ENCODE peak calls at places on chromosomes 3 and 15, in ten cellular contexts. C is Peyer's patch, A is brain microvascular endothelial cell, F is body of pancreas, Y is fibroblast of lung, O is neural crest cell, I is stomach, J is thoracic aorta, B is GM06990, M is astrocyte of the spinal cord. P is an unnamed sample.
A peak's percentile ranks its signal among the peaks of the same experiment; 100 is the strongest.

GRCh38 chr3:131702156-131702555 is 199.4 kb upstream of the MRPL3 start:
- DNase-seq in M (peak; percentile 43), B (no peak), I (no peak), Y (peak; percentile 42), O (no peak), F (no peak), J (no peak), A (no peak), C (no peak), P (peak; percentile 52)

GRCh38 chr3:62049033-62049432 is 324.3 kb downstream of the FEZF2 start:
- DNase-seq in F (no peak), Y (peak; percentile 75), C (no peak), B (no peak), J (no peak), O (no peak), A (peak; percentile 5), M (peak; percentile 49), I (no peak), P (no peak)

GRCh38 chr3:119413603-119414280 is 49.7 kb downstream of the TMEM39A start:
- DNase-seq in I (no peak), J (no peak), C (no peak), Y (no peak), F (no peak), A (no peak), B (no peak), M (no peak), O (no peak), P (no peak)

GRCh38 chr3:188174309-188175044 is 20.5 kb downstream of the LPP start:
- DNase-seq in M (no peak), I (no peak), F (no peak), B (no peak), Y (no peak), J (no peak), O (no peak), A (no peak), C (no peak), P (no peak)

GRCh38 chr3:196192036-196193001 is 18.9 kb downstream of the ZDHHC19 start:
- DNase-seq in C (peak; percentile 68), J (no peak), Y (no peak), B (peak; percentile 85), M (no peak), A (no peak), I (peak; percentile 72), O (no peak), F (no peak), P (no peak)

GRCh38 chr3:71369733-71370391 is 213.7 kb downstream of the FOXP1 start:
- DNase-seq in C (no peak), I (no peak), B (no peak), O (no peak), F (no peak), M (peak; percentile 69), J (no peak), A (no peak), Y (peak; percentile 70), P (no peak)

GRCh38 chr3:141796436-141797166 is 33.4 kb downstream of the GRK7 start:
- DNase-seq in M (peak; percentile 73), B (peak; percentile 70), I (no peak), A (no peak), C (no peak), F (no peak), J (no peak), O (no peak), Y (peak; percentile 85), P (no peak)

GRCh38 chr3:126344380-126345041 is 12.7 kb downstream of the KLF15 start:
- DNase-seq in F (no peak), J (no peak), C (peak; percentile 37), M (no peak), Y (no peak), B (no peak), I (peak; percentile 18), A (no peak), O (no peak), P (no peak)

GRCh38 chr15:69451951-69452701 is 492 bp upstream of the RPLP1 start:
- DNase-seq in A (peak; percentile 22), J (no peak), M (no peak), O (no peak), B (no peak), F (no peak), I (no peak), Y (peak; percentile 57), C (no peak), P (peak; percentile 30)

GRCh38 chr15:56052389-56053045 is 59.1 kb upstream of the NEDD4 start:
- DNase-seq in A (no peak), M (peak; percentile 63), B (peak; percentile 3), O (no peak), F (no peak), C (no peak), Y (peak; percentile 53), J (no peak), I (no peak), P (peak; percentile 57)

GRCh38 chr3:69838696-69839515 is 99.6 kb downstream of the MITF start:
- DNase-seq in M (no peak), Y (peak; percentile 38), F (no peak), J (no peak), B (no peak), I (no peak), O (no peak), C (no peak), A (peak; percentile 5), P (no peak)

GRCh38 chr3:73808862-73809509 is 184.2 kb upstream of the PDZRN3 start:
- DNase-seq in O (no peak), F (no peak), C (no peak), J (no peak), Y (peak; percentile 41), I (peak; percentile 25), B (no peak), M (no peak), A (no peak), P (no peak)

GRCh38 chr3:161291191-161291901 is 70.2 kb downstream of the NMD3 start:
- DNase-seq in J (no peak), B (no peak), O (no peak), A (no peak), F (peak; percentile 56), Y (no peak), C (no peak), I (peak; percentile 54), M (no peak), P (no peak)

GRCh38 chr3:117688583-117688982 is 979.0 kb downstream of the TUSC7 start:
- DNase-seq in M (no peak), A (no peak), I (peak; percentile 35), B (no peak), C (no peak), J (no peak), F (no peak), Y (no peak), O (no peak), P (no peak)

GRCh38 chr15:45635763-45636292 is 999 bp downstream of the SQOR start:
- DNase-seq in O (no peak), A (no peak), M (no peak), F (no peak), C (no peak), Y (no peak), B (no peak), J (no peak), I (no peak), P (no peak)

GRCh38 chr3:177361042-177361938 is 164.0 kb upstream of the TBL1XR1 start:
- DNase-seq in M (no peak), C (no peak), J (no peak), B (peak; percentile 60), Y (no peak), I (no peak), F (no peak), A (no peak), O (no peak), P (no peak)

GRCh38 chr3:56291244-56291680 is 177.0 kb downstream of the ERC2 start:
- DNase-seq in I (no peak), C (no peak), O (no peak), M (peak; percentile 96), F (no peak), Y (peak; percentile 99), A (peak; percentile 76), B (no peak), J (no peak), P (no peak)

GRCh38 chr3:136802481-136802996 is 16.4 kb upstream of the SLC35G2 start:
- DNase-seq in Y (peak; percentile 52), J (no peak), A (peak; percentile 30), C (no peak), M (peak; percentile 42), F (no peak), O (peak; percentile 16), I (no peak), B (peak; percentile 19), P (no peak)

GRCh38 chr3:136811701-136812100 is 7.2 kb upstream of the SLC35G2 start:
- DNase-seq in A (no peak), M (no peak), I (no peak), Y (no peak), B (no peak), C (no peak), O (no peak), F (no peak), J (no peak), P (no peak)

GRCh38 chr3:136804164-136804563 is 14.8 kb upstream of the SLC35G2 start:
- DNase-seq in C (no peak), F (no peak), M (no peak), I (no peak), O (no peak), J (no peak), A (no peak), Y (no peak), B (no peak), P (no peak)

GRCh38 chr3:136804813-136805212 is 14.1 kb upstream of the SLC35G2 start:
- DNase-seq in Y (no peak), C (no peak), F (peak; percentile 60), A (no peak), O (no peak), J (no peak), M (no peak), I (no peak), B (no peak), P (no peak)

GRCh38 chr3:136805795-136806194 is 13.1 kb upstream of the SLC35G2 start:
- DNase-seq in O (no peak), B (no peak), I (no peak), M (no peak), C (no peak), Y (no peak), F (no peak), J (no peak), A (no peak), P (no peak)
- TF ChIP-seq CTCF in O (no peak), B (no peak), I (no peak), M (no peak), C (no peak), Y (no peak), F (no peak), J (no peak), A (no peak), P (no peak)

GRCh38 chr3:52068055-52068704 is 11.8 kb upstream of the DUSP7 start:
- DNase-seq in C (no peak), O (no peak), I (no peak), Y (peak; percentile 43), F (no peak), M (peak; percentile 34), J (no peak), A (no peak), B (no peak), P (no peak)
- TF ChIP-seq CTCF in C (no peak), O (no peak), I (no peak), Y (no peak), F (no peak), M (no peak), J (no peak), A (peak; percentile 13), B (no peak), P (no peak)

GRCh38 chr3:114179575-114179974 is 723 bp upstream of the DRD3 start:
- DNase-seq in B (no peak), F (no peak), O (no peak), A (peak; percentile 49), M (peak; percentile 24), Y (peak; percentile 46), J (no peak), C (no peak), I (no peak), P (peak; percentile 46)
- TF ChIP-seq CTCF in B (peak; percentile 56), F (peak; percentile 3), O (peak; percentile 46), A (peak; percentile 62), M (peak; percentile 46), Y (peak; percentile 33), J (no peak), C (peak; percentile 16), I (no peak), P (peak; percentile 69)

GRCh38 chr3:18208856-18209255 is 216.3 kb downstream of the SATB1 start:
- DNase-seq in C (no peak), I (no peak), B (no peak), Y (no peak), J (no peak), O (no peak), F (no peak), M (no peak), A (no peak), P (no peak)
- TF ChIP-seq CTCF in C (no peak), I (no peak), B (no peak), Y (no peak), J (no peak), O (no peak), F (no peak), M (no peak), A (no peak), P (no peak)